ENCODE peak calls at places on chromosomes 5 and 9, in four cellular contexts. One of them, this sample, is unnamed.

GRCh38 chr5:73796164-73797141 is 170.5 kb downstream of the ARHGEF28 start:
- DNase-seq in mesenchymal stem cell: peak
- DNase-seq in H1: no peak
- DNase-seq in IMR-90: peak
- DNase-seq in this sample: peak

GRCh38 chr9:114641974-114642373 is 15.6 kb downstream of the TEX53 start:
- DNase-seq in IMR-90: no peak
- DNase-seq in H1: no peak
- DNase-seq in mesenchymal stem cell: no peak
- DNase-seq in this sample: no peak

GRCh38 chr9:13485068-13485596 is 205.6 kb upstream of the MPDZ start:
- DNase-seq in H1: no peak
- DNase-seq in IMR-90: peak
- DNase-seq in mesenchymal stem cell: peak
- DNase-seq in this sample: no peak

GRCh38 chr9:89605181-89606048 is 603 bp downstream of the GADD45G start:
- DNase-seq in IMR-90: peak
- DNase-seq in H1: peak
- DNase-seq in mesenchymal stem cell: peak
- DNase-seq in this sample: peak

GRCh38 chr5:57717555-57717954 is 234.9 kb upstream of the ACTBL2 start:
- DNase-seq in mesenchymal stem cell: no peak
- DNase-seq in H1: no peak
- DNase-seq in IMR-90: no peak
- DNase-seq in this sample: no peak

GRCh38 chr5:118580959-118581358 is 407.4 kb downstream of the DTWD2 start:
- DNase-seq in IMR-90: no peak
- DNase-seq in H1: no peak
- DNase-seq in mesenchymal stem cell: no peak
- DNase-seq in this sample: no peak

GRCh38 chr9:90053027-90053426 is 448.2 kb downstream of the GADD45G start:
- DNase-seq in H1: peak
- DNase-seq in mesenchymal stem cell: no peak
- DNase-seq in IMR-90: no peak
- DNase-seq in this sample: peak

GRCh38 chr5:172690258-172691075 is 49.4 kb downstream of the NEURL1B start:
- DNase-seq in mesenchymal stem cell: no peak
- DNase-seq in IMR-90: no peak
- DNase-seq in H1: no peak
- DNase-seq in this sample: no peak

GRCh38 chr9:107688728-107689127 is 199.2 kb upstream of the KLF4 start:
- DNase-seq in H1: no peak
- DNase-seq in mesenchymal stem cell: no peak
- DNase-seq in IMR-90: no peak
- DNase-seq in this sample: no peak

GRCh38 chr9:91655215-91655614 is 231.6 kb upstream of the NFIL3 start:
- DNase-seq in IMR-90: no peak
- DNase-seq in mesenchymal stem cell: no peak
- DNase-seq in H1: no peak
- DNase-seq in this sample: no peak

GRCh38 chr5:153965102-153965645 is 73.5 kb downstream of the FAM114A2 start:
- DNase-seq in H1: no peak
- DNase-seq in IMR-90: peak
- DNase-seq in mesenchymal stem cell: peak
- DNase-seq in this sample: peak

GRCh38 chr5:78569441-78569840 is 79.1 kb downstream of the LHFPL2 start:
- DNase-seq in mesenchymal stem cell: peak
- DNase-seq in IMR-90: peak
- DNase-seq in H1: no peak
- DNase-seq in this sample: no peak

GRCh38 chr9:4666042-4666699 is at the start of gene SPATA6L:
- DNase-seq in H1: peak
- DNase-seq in IMR-90: peak
- DNase-seq in mesenchymal stem cell: peak
- DNase-seq in this sample: peak

GRCh38 chr9:129038109-129038852 is 1.9 kb downstream of the MIGA2 start:
- DNase-seq in mesenchymal stem cell: no peak
- DNase-seq in H1: no peak
- DNase-seq in IMR-90: no peak
- DNase-seq in this sample: no peak

GRCh38 chr9:129037767-129038098 is 1.3 kb downstream of the MIGA2 start:
- DNase-seq in IMR-90: peak
- DNase-seq in H1: no peak
- DNase-seq in mesenchymal stem cell: peak
- DNase-seq in this sample: no peak

GRCh38 chr9:129033216-129033615 is 3.2 kb upstream of the MIGA2 start:
- DNase-seq in IMR-90: no peak
- DNase-seq in mesenchymal stem cell: no peak
- DNase-seq in H1: no peak
- DNase-seq in this sample: no peak

GRCh38 chr9:129036923-129037766 is 719 bp downstream of the MIGA2 start:
- DNase-seq in mesenchymal stem cell: no peak
- DNase-seq in H1: no peak
- DNase-seq in IMR-90: no peak
- DNase-seq in this sample: no peak

GRCh38 chr9:129036241-129036922 is at the start of gene MIGA2:
- DNase-seq in IMR-90: peak
- DNase-seq in mesenchymal stem cell: peak
- DNase-seq in H1: peak
- DNase-seq in this sample: peak
- H3K23ac ChIP-seq in IMR-90: peak
- H3K23ac ChIP-seq in mesenchymal stem cell: peak
- H3K23ac ChIP-seq in H1: no peak
- H3K23ac ChIP-seq in this sample: peak

DNA sequence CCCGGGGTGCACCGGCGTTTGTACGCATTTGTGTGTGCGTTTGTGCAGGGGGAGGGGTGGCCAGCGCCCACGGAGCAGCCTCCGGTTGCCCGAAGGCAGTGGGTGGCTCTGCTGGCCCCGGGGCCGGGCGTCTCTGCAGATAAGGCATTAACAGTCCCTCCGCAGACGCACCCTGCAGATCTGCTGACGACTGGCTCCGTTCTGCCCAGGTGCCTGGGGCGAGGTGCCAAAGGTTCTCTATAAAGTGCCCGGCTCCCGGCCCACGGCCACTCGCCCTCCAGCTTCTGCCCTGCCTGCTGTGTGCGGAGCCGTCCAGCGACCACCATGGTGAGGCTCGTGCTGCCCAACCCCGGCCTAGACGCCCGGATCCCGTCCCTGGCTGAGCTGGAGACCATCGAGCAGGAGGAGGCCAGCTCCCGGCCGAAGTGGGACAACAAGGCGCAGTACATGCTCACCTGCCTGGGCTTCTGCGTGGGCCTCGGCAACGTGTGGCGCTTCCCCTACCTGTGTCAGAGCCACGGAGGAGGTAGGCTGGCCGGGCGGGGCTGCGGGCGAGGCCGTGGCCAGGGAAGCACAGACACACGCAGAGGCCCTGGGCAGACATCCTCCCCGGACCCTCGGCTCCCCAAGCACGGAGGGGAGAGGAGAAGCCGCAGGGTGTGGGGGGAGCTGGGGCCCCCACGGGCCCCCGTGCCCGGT is at the start of gene SLC6A19:
- DNase-seq in IMR-90: no peak
- DNase-seq in mesenchymal stem cell: no peak
- DNase-seq in H1: no peak
- DNase-seq in this sample: no peak
- H3K18ac ChIP-seq in IMR-90: no peak
- H3K18ac ChIP-seq in mesenchymal stem cell: no peak
- H3K18ac ChIP-seq in H1: no peak
- H3K18ac ChIP-seq in this sample: no peak

GRCh38 chr9:95841377-95841776 is 34.1 kb upstream of the ERCC6L2 start:
- DNase-seq in IMR-90: no peak
- DNase-seq in H1: no peak
- DNase-seq in mesenchymal stem cell: no peak
- DNase-seq in this sample: no peak
- H3K23ac ChIP-seq in IMR-90: no peak
- H3K23ac ChIP-seq in H1: no peak
- H3K23ac ChIP-seq in mesenchymal stem cell: no peak
- H3K23ac ChIP-seq in this sample: no peak

DNA sequence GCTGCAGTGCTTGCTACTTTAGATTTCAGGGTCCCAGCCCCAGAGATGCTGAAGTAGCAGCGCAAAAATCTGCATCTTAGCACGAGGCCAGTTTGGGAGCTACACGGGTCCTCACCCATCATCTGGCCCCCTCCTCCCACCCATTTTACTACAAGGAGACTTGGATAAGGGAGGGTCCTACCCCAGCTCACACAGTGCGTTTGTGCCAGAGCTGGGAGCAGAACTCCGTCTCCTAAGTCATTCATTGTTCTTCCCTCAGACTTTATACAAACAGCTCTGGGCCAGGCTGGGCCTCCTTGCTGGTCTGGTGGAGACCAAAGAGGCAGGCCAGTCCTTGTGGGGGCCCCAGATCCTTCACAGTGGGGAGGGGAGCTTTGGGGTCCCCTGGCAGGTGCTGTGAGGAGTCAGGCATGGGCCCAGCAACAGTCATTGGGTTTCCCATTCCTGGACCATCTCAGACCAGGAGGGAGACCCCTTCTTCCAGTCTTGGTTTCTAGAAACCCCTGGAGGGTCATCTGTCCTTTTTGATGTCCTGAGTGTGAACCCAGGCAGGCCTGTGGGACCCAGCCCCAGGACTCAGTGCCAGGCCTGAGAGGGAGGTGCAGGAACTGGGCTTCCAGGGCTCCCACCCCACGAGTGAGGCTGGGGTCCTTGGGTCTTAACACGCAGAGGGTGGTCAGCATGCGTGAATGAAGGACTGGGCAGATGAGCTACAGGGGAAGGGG is 2.3 kb upstream of the IL17B start:
- DNase-seq in mesenchymal stem cell: no peak
- DNase-seq in IMR-90: no peak
- DNase-seq in H1: no peak
- DNase-seq in this sample: no peak
- H3K18ac ChIP-seq in mesenchymal stem cell: peak
- H3K18ac ChIP-seq in IMR-90: no peak
- H3K18ac ChIP-seq in H1: peak
- H3K18ac ChIP-seq in this sample: no peak

DNA sequence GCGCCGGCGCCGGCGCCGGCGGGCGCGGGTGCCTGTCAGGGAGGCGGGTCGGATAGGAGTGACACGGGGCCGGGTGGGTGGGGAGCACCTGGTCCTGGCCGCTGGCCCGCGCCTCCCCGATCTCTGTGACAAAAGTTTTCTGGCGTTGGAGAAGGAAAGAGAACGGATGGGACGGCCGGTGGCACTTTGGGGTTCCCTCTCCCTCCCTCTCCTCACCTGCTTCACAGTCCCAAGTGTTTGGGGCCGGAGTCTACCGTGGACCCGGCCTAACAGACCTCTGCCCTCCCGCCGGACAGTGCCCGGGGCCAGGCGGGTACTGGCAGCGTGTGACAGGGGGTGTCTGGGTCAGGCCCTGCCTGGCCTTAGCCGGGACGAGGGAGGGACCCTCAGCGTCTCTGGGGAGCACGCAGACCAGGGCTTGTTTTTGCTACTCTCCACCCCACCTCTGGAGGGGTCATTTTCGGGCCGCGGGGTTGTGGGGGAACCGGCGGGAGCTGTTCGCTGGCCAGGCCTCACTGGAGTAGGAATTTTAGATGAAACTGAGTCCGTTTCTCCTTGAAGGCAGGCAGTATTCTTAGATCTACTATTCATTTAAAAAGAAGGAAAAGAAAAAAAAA is 1.7 kb downstream of the PRDM6 start:
- DNase-seq in mesenchymal stem cell: no peak
- DNase-seq in H1: peak
- DNase-seq in IMR-90: no peak
- DNase-seq in this sample: peak
- H3K23ac ChIP-seq in mesenchymal stem cell: peak
- H3K23ac ChIP-seq in H1: no peak
- H3K23ac ChIP-seq in IMR-90: no peak
- H3K23ac ChIP-seq in this sample: no peak